ENCODE peak calls at places on chromosomes 11 and 22, in eight cellular contexts. One of them, this sample, is unnamed.

GRCh38 chr22:49499433-49500075 is 328.1 kb downstream of the BRD1 start:
- DNase-seq in epithelial cell of esophagus: no peak
- DNase-seq in cardiac muscle cell: no peak
- DNase-seq in left ventricle myocardium inferior: no peak
- DNase-seq in fibroblast of lung: no peak
- DNase-seq in ascending aorta: no peak
- DNase-seq in activated CD8-positive, alpha-beta memory T cell treated with anti-CD3 and anti-CD28 coated beads, Interleukin-2, amount 50 U/mL, for 48 hours: no peak
- DNase-seq in natural killer cell treated with Interleukin-12 subunit alpha and Interleukin-12 subunit beta and Interleukin-15 and Interleukin-18, amount 100 ng/mL, for 72 hours: no peak
- DNase-seq in this sample: no peak

GRCh38 chr11:94525933-94526332 is 13.7 kb downstream of the C11orf97 start:
- DNase-seq in epithelial cell of esophagus: peak; percentile 64
- DNase-seq in cardiac muscle cell: peak; percentile 93
- DNase-seq in left ventricle myocardium inferior: peak; percentile 66
- DNase-seq in fibroblast of lung: peak; percentile 62
- DNase-seq in ascending aorta: peak; percentile 76
- DNase-seq in activated CD8-positive, alpha-beta memory T cell treated with anti-CD3 and anti-CD28 coated beads, Interleukin-2, amount 50 U/mL, for 48 hours: no peak
- DNase-seq in natural killer cell treated with Interleukin-12 subunit alpha and Interleukin-12 subunit beta and Interleukin-15 and Interleukin-18, amount 100 ng/mL, for 72 hours: no peak
- DNase-seq in this sample: no peak

GRCh38 chr22:33515733-33516297 is 404.5 kb downstream of the LARGE1 start:
- DNase-seq in epithelial cell of esophagus: no peak
- DNase-seq in cardiac muscle cell: peak; percentile 30
- DNase-seq in left ventricle myocardium inferior: peak; percentile 32
- DNase-seq in fibroblast of lung: no peak
- DNase-seq in ascending aorta: no peak
- DNase-seq in activated CD8-positive, alpha-beta memory T cell treated with anti-CD3 and anti-CD28 coated beads, Interleukin-2, amount 50 U/mL, for 48 hours: no peak
- DNase-seq in natural killer cell treated with Interleukin-12 subunit alpha and Interleukin-12 subunit beta and Interleukin-15 and Interleukin-18, amount 100 ng/mL, for 72 hours: no peak
- DNase-seq in this sample: no peak

GRCh38 chr22:26086359-26086758 is 82.9 kb upstream of the SEZ6L start:
- DNase-seq in epithelial cell of esophagus: no peak
- DNase-seq in cardiac muscle cell: no peak
- DNase-seq in left ventricle myocardium inferior: no peak
- DNase-seq in fibroblast of lung: no peak
- DNase-seq in ascending aorta: no peak
- DNase-seq in activated CD8-positive, alpha-beta memory T cell treated with anti-CD3 and anti-CD28 coated beads, Interleukin-2, amount 50 U/mL, for 48 hours: no peak
- DNase-seq in natural killer cell treated with Interleukin-12 subunit alpha and Interleukin-12 subunit beta and Interleukin-15 and Interleukin-18, amount 100 ng/mL, for 72 hours: no peak
- DNase-seq in this sample: no peak

GRCh38 chr11:92830382-92831148 is 138.9 kb upstream of the MTNR1B start:
- DNase-seq in epithelial cell of esophagus: no peak
- DNase-seq in cardiac muscle cell: no peak
- DNase-seq in left ventricle myocardium inferior: no peak
- DNase-seq in fibroblast of lung: no peak
- DNase-seq in ascending aorta: no peak
- DNase-seq in activated CD8-positive, alpha-beta memory T cell treated with anti-CD3 and anti-CD28 coated beads, Interleukin-2, amount 50 U/mL, for 48 hours: no peak
- DNase-seq in natural killer cell treated with Interleukin-12 subunit alpha and Interleukin-12 subunit beta and Interleukin-15 and Interleukin-18, amount 100 ng/mL, for 72 hours: no peak
- DNase-seq in this sample: peak; percentile 75

GRCh38 chr11:128465531-128465930 is 121.8 kb downstream of the ETS1 start:
- DNase-seq in epithelial cell of esophagus: no peak
- DNase-seq in cardiac muscle cell: no peak
- DNase-seq in left ventricle myocardium inferior: no peak
- DNase-seq in fibroblast of lung: no peak
- DNase-seq in ascending aorta: no peak
- DNase-seq in activated CD8-positive, alpha-beta memory T cell treated with anti-CD3 and anti-CD28 coated beads, Interleukin-2, amount 50 U/mL, for 48 hours: no peak
- DNase-seq in natural killer cell treated with Interleukin-12 subunit alpha and Interleukin-12 subunit beta and Interleukin-15 and Interleukin-18, amount 100 ng/mL, for 72 hours: no peak
- DNase-seq in this sample: no peak

GRCh38 chr22:27984723-27985122 is 65.7 kb upstream of the PITPNB start:
- DNase-seq in epithelial cell of esophagus: no peak
- DNase-seq in cardiac muscle cell: no peak
- DNase-seq in left ventricle myocardium inferior: no peak
- DNase-seq in fibroblast of lung: no peak
- DNase-seq in ascending aorta: no peak
- DNase-seq in activated CD8-positive, alpha-beta memory T cell treated with anti-CD3 and anti-CD28 coated beads, Interleukin-2, amount 50 U/mL, for 48 hours: no peak
- DNase-seq in natural killer cell treated with Interleukin-12 subunit alpha and Interleukin-12 subunit beta and Interleukin-15 and Interleukin-18, amount 100 ng/mL, for 72 hours: no peak
- DNase-seq in this sample: no peak

GRCh38 chr11:124761301-124762021 is 629 bp downstream of the ESAM start:
- DNase-seq in epithelial cell of esophagus: no peak
- DNase-seq in cardiac muscle cell: no peak
- DNase-seq in left ventricle myocardium inferior: peak; percentile 37
- DNase-seq in fibroblast of lung: no peak
- DNase-seq in ascending aorta: no peak
- DNase-seq in activated CD8-positive, alpha-beta memory T cell treated with anti-CD3 and anti-CD28 coated beads, Interleukin-2, amount 50 U/mL, for 48 hours: no peak
- DNase-seq in natural killer cell treated with Interleukin-12 subunit alpha and Interleukin-12 subunit beta and Interleukin-15 and Interleukin-18, amount 100 ng/mL, for 72 hours: no peak
- DNase-seq in this sample: no peak

GRCh38 chr22:22558972-22559603 is at the start of gene PRAME:
- DNase-seq in epithelial cell of esophagus: no peak
- DNase-seq in cardiac muscle cell: no peak
- DNase-seq in left ventricle myocardium inferior: peak; percentile 38
- DNase-seq in fibroblast of lung: peak; percentile 22
- DNase-seq in ascending aorta: peak; percentile 71
- DNase-seq in activated CD8-positive, alpha-beta memory T cell treated with anti-CD3 and anti-CD28 coated beads, Interleukin-2, amount 50 U/mL, for 48 hours: peak; percentile 95
- DNase-seq in natural killer cell treated with Interleukin-12 subunit alpha and Interleukin-12 subunit beta and Interleukin-15 and Interleukin-18, amount 100 ng/mL, for 72 hours: peak; percentile 67
- DNase-seq in this sample: no peak

This sample was measured in cerebellar nuclear complex.